ENCODE peak calls at places on chromosomes 12 and 14, in nine cellular contexts. L, U, E, C, V, I, T, D and P are unnamed samples.
A peak's percentile ranks its signal among the peaks of the same experiment; 100 is the strongest.

GRCh38 chr12:92094751-92095161 is 50.9 kb downstream of the BTG1 start:
- DNase-seq in D (no peak), T (no peak), E (no peak), I (no peak), C (no peak), U (no peak), L (no peak), V (no peak), P (no peak)

GRCh38 chr12:132450391-132451171 is 39.4 kb upstream of the FBRSL1 start:
- DNase-seq in C (no peak), E (no peak), V (no peak), T (no peak), U (no peak), D (no peak), L (no peak), I (no peak), P (no peak)

GRCh38 chr12:40760821-40761220 is 68.6 kb downstream of the CNTN1 start:
- DNase-seq in T (no peak), U (no peak), L (no peak), D (no peak), E (no peak), C (no peak), I (no peak), V (no peak), P (no peak)

GRCh38 chr14:104462651-104463630 is 116.6 kb upstream of the C14orf180 start:
- DNase-seq in C (no peak), E (no peak), D (no peak), V (no peak), U (no peak), I (no peak), L (no peak), T (no peak), P (no peak)

GRCh38 chr14:55599250-55599879 is 19.4 kb downstream of the KTN1 start:
- DNase-seq in D (no peak), C (no peak), I (no peak), E (peak; percentile 44), V (no peak), T (peak; percentile 53), L (no peak), U (no peak), P (no peak)

GRCh38 chr12:124336184-124336437 is 41.2 kb downstream of the RFLNA start:
- DNase-seq in U (no peak), C (no peak), I (no peak), T (no peak), V (no peak), E (no peak), D (no peak), L (no peak), P (no peak)

GRCh38 chr12:48029811-48030650 is 25.8 kb upstream of the COL2A1 start:
- DNase-seq in T (no peak), I (no peak), L (no peak), D (no peak), E (no peak), C (no peak), U (no peak), V (no peak), P (no peak)

GRCh38 chr12:63450821-63451220 is 217.5 kb downstream of the DPY19L2 start:
- DNase-seq in L (no peak), C (no peak), T (no peak), I (no peak), D (no peak), E (no peak), U (no peak), V (no peak), P (no peak)

GRCh38 chr12:24087294-24087693 is 137.8 kb upstream of the SOX5 start:
- DNase-seq in L (no peak), D (no peak), T (no peak), E (no peak), C (no peak), U (no peak), I (no peak), V (no peak), P (no peak)